ENCODE peak calls at places on chromosomes 11 and 22, in ten cellular contexts. T is Kasumi-1; L is stromal cell of bone marrow; Y is mesenchymal stem cell; O is activated naive CD8-positive, alpha-beta T cell treated with anti-CD3 and anti-CD28 coated beads, Interleukin-2, amount 50 U/mL, for 16 hours; B is BE2C; A is cardiac fibroblast; M is body of pancreas; X is renal cortical epithelial cell; V is H7. Z is an unnamed sample.

GRCh38 chr11:65983589-65983987 is 18.4 kb downstream of the EIF1AD start:
- DNase-seq in L (no peak), X (no peak), O (no peak), M (no peak), A (no peak), V (no peak), Y (no peak), T (no peak), B (no peak), Z (no peak)

GRCh38 chr11:69711824-69712801 is 8.3 kb upstream of the FGF19 start:
- DNase-seq in L (no peak), T (peak), Y (no peak), V (peak), A (no peak), B (no peak), M (no peak), O (no peak), X (no peak), Z (peak)

GRCh38 chr22:42062506-42063190 is 8.0 kb downstream of the NAGA start:
- DNase-seq in Y (no peak), O (no peak), T (no peak), V (no peak), L (no peak), X (no peak), A (no peak), M (no peak), B (no peak), Z (no peak)

GRCh38 chr22:20091690-20092476 is 11.8 kb downstream of the DGCR8 start:
- DNase-seq in A (no peak), M (no peak), B (no peak), V (no peak), L (no peak), X (no peak), Y (no peak), T (no peak), O (no peak), Z (no peak)

GRCh38 chr11:119344291-119345010 is 2.1 kb downstream of the MFRP start:
- DNase-seq in L (no peak), A (no peak), B (no peak), X (no peak), T (no peak), Y (no peak), O (no peak), M (no peak), V (peak), Z (no peak)

GRCh38 chr22:35514366-35514765 is 26.3 kb upstream of the RASD2 start:
- DNase-seq in M (no peak), X (no peak), L (no peak), V (no peak), B (no peak), A (no peak), O (no peak), T (no peak), Y (no peak), Z (no peak)

GRCh38 chr11:66676931-66677598 is 622 bp downstream of the RBM4B start:
- DNase-seq in V (no peak), A (peak), O (no peak), M (no peak), L (no peak), X (no peak), T (no peak), Y (peak), B (no peak), Z (no peak)

GRCh38 chr22:32858121-32858703 is 56.7 kb downstream of the TIMP3 start:
- DNase-seq in A (no peak), T (no peak), Y (peak), V (no peak), M (no peak), L (no peak), B (no peak), O (no peak), X (no peak), Z (no peak)

GRCh38 chr11:121426476-121427454 is 25.3 kb upstream of the SORL1 start:
- DNase-seq in O (no peak), T (no peak), V (peak), X (no peak), Y (no peak), B (peak), M (peak), A (no peak), L (no peak), Z (peak)

GRCh38 chr11:57942808-57943207 is 80.9 kb upstream of the OR9Q1 start:
- DNase-seq in M (no peak), A (no peak), B (no peak), X (no peak), L (no peak), V (no peak), T (no peak), Y (no peak), O (no peak), Z (no peak)

GRCh38 chr11:47132981-47133380 is 43.7 kb downstream of the ARFGAP2 start:
- DNase-seq in X (no peak), O (no peak), T (no peak), B (no peak), V (no peak), A (no peak), Y (no peak), L (no peak), M (no peak), Z (no peak)

Z was measured in T-cell.